ENCODE peak calls at places on chromosome 2, in ten cellular contexts. K, S, T, A, C, W, I, M, N and U are unnamed samples.

GRCh38 chr2:75539955-75540716 is 20.6 kb downstream of the EVA1A start:
- DNase-seq in W (no peak), A (no peak), S (no peak), M (no peak), N (no peak), I (no peak), K (no peak), C (no peak), T (no peak), U (no peak)

GRCh38 chr2:229273384-229274338 is 2.6 kb upstream of the PID1 start:
- DNase-seq in M (peak), K (no peak), W (no peak), A (peak), S (peak), I (peak), N (peak), C (no peak), T (peak), U (peak)

GRCh38 chr2:20425371-20425881 is 21.4 kb upstream of the RHOB start:
- DNase-seq in M (no peak), C (no peak), K (no peak), A (no peak), W (no peak), S (no peak), I (no peak), N (peak), T (peak), U (no peak)

GRCh38 chr2:44743473-44743872 is 198.0 kb upstream of the SIX3 start:
- DNase-seq in K (no peak), S (no peak), C (no peak), N (no peak), I (no peak), M (no peak), A (no peak), T (no peak), W (no peak), U (no peak)

GRCh38 chr2:43171789-43172188 is 54.6 kb downstream of the ZFP36L2 start:
- DNase-seq in S (no peak), N (peak), T (peak), C (no peak), M (no peak), W (no peak), A (no peak), I (no peak), K (peak), U (no peak)

GRCh38 chr2:63226297-63226696 is 175.7 kb downstream of the OTX1 start:
- DNase-seq in A (no peak), M (no peak), W (no peak), T (no peak), I (no peak), N (no peak), K (no peak), S (no peak), C (no peak), U (no peak)

GRCh38 chr2:141737463-141737862 is 393.4 kb downstream of the LRP1B start:
- DNase-seq in I (no peak), T (no peak), A (no peak), W (no peak), K (no peak), N (no peak), C (no peak), M (no peak), S (no peak), U (no peak)

GRCh38 chr2:31286961-31287550 is 53.1 kb downstream of the EHD3 start:
- DNase-seq in W (no peak), I (no peak), N (peak), T (peak), K (no peak), A (no peak), M (no peak), S (no peak), C (no peak), U (no peak)

GRCh38 chr2:20689428-20690264 is 22.7 kb downstream of the GDF7 start:
- DNase-seq in C (no peak), S (no peak), A (no peak), K (no peak), M (no peak), W (no peak), I (no peak), T (no peak), N (no peak), U (no peak)